ENCODE peak calls at places on chromosomes 16 and 17, in five cellular contexts. One of them, this sample, is unnamed.

GRCh38 chr17:31699281-31699680 is 159.8 kb downstream of the COPRS start:
- DNase-seq in ovary: no peak
- DNase-seq in Peyer's patch: no peak
- DNase-seq in NB4: no peak
- DNase-seq in HCT116: no peak
- DNase-seq in this sample: no peak

GRCh38 chr17:57403241-57403640 is 146.9 kb downstream of the MSI2 start:
- DNase-seq in HCT116: no peak
- DNase-seq in Peyer's patch: no peak
- DNase-seq in NB4: no peak
- DNase-seq in ovary: no peak
- DNase-seq in this sample: no peak

GRCh38 chr16:83794874-83795273 is 12.9 kb upstream of the HSBP1 start:
- DNase-seq in ovary: no peak
- DNase-seq in NB4: no peak
- DNase-seq in Peyer's patch: no peak
- DNase-seq in HCT116: no peak
- DNase-seq in this sample: no peak

GRCh38 chr17:74757502-74757901 is 9.1 kb downstream of the NHERF1 start:
- DNase-seq in NB4: no peak
- DNase-seq in HCT116: no peak
- DNase-seq in ovary: no peak
- DNase-seq in Peyer's patch: no peak
- DNase-seq in this sample: no peak

GRCh38 chr16:48210747-48211146 is 33.4 kb upstream of the LONP2 start:
- DNase-seq in HCT116: no peak
- DNase-seq in NB4: no peak
- DNase-seq in ovary: no peak
- DNase-seq in Peyer's patch: no peak
- DNase-seq in this sample: no peak

GRCh38 chr16:66874079-66874775 is 6.1 kb upstream of the PDP2 start:
- DNase-seq in Peyer's patch: no peak
- DNase-seq in NB4: peak; percentile 55
- DNase-seq in ovary: no peak
- DNase-seq in HCT116: no peak
- DNase-seq in this sample: no peak

GRCh38 chr17:75589919-75590303 is 2.3 kb downstream of the MYO15B start:
- DNase-seq in HCT116: no peak
- DNase-seq in ovary: peak; percentile 68
- DNase-seq in Peyer's patch: no peak
- DNase-seq in NB4: no peak
- DNase-seq in this sample: no peak

GRCh38 chr17:64202683-64203430 is 60.2 kb downstream of the TEX2 start:
- DNase-seq in NB4: no peak
- DNase-seq in Peyer's patch: no peak
- DNase-seq in ovary: no peak
- DNase-seq in HCT116: no peak
- DNase-seq in this sample: no peak

GRCh38 chr16:17389392-17389791 is 81.4 kb downstream of the XYLT1 start:
- DNase-seq in HCT116: no peak
- DNase-seq in NB4: no peak
- DNase-seq in ovary: no peak
- DNase-seq in Peyer's patch: no peak
- DNase-seq in this sample: no peak

GRCh38 chr16:56364865-56365264 is 60.5 kb downstream of the AMFR start:
- DNase-seq in HCT116: no peak
- DNase-seq in ovary: no peak
- DNase-seq in Peyer's patch: no peak
- DNase-seq in NB4: no peak
- DNase-seq in this sample: no peak

DNA sequence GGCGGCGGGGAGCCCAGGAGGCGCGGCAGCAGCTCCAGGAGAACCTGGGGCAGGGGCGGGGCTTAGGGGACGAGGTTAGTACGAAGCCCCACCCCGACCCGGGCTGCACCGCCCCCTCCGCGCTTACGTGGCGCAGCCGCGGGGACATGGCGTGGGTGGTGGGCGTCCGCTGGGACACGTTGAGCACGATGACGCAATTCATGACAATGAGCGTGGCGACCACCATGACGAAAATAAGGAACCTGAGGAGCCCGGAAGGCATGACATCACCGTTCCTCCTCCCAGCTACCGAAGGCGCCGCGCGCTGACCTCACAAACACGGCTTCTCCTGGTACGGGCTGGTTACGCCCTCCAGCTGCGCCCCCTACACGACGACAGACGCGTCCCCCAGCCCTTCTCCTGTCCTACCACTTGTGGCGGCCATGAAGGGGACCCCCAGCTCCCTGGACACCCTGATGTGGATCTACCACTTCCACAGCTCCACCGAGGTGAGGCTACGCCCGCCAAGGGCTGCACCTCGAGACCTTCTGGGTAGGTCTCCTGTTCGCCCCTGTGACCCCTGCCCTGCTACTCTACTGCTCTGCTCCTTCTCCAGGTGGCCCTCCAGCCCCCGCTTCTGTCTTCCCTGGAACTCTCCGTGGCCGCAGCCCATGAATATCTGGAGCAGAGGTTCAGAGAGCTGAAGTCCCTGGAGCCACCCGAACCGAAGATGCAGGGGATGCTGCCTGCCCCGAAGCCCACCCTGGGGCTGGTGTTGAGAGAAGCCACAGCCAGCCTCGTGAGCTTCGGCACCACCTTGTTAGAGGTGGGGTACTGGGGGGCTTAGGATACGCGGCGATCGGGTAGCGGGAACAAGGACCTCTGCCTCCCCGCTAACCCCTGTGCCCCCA is at the start of gene C17orf107:
- DNase-seq in NB4: peak; percentile 21
- DNase-seq in HCT116: no peak
- DNase-seq in Peyer's patch: peak; percentile 89
- DNase-seq in ovary: peak; percentile 85
- DNase-seq in this sample: peak; percentile 83
- TF ChIP-seq POLR2A in NB4: no peak
- TF ChIP-seq POLR2A in HCT116: no peak
- TF ChIP-seq POLR2A in Peyer's patch: no peak
- TF ChIP-seq POLR2A in ovary: no peak
- TF ChIP-seq POLR2A in this sample: no peak

DNA sequence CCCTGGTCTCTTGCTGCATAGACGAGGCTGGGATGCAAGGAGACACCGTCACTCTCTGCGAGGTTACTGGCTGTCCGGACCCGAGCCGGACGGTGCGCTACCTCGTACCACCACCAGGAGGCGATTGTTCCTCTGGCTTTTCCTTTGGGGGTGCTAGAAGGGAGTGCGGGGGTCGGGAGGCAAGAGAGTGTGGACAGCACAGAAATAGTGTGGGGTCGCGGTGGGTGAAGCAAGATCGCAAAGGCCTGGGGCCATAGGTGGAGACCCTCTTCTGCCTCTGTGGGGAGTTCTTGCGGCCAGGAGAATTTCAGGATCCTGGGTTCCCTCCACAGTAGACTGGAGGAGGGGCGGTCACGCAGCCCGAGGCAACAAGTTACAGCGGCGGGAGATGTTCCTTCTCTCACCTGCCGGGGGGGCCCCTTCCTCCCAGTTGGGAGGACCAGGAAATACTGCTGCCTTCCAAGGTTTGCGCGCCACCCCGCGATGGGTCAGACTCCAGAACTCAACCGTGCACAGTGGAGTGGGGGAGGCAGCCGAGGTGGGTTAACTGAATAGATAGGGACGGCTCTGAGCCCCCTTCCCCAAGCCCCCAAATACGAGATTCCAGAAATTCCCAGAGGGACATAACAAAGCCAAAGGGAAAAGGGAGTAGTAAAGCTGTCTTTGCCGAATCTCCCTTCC is 6.9 kb downstream of the PHOSPHO1 start:
- DNase-seq in ovary: peak; percentile 41
- DNase-seq in Peyer's patch: peak; percentile 62
- DNase-seq in HCT116: peak; percentile 21
- DNase-seq in NB4: peak; percentile 56
- DNase-seq in this sample: peak; percentile 71
- TF ChIP-seq POLR2A in ovary: no peak
- TF ChIP-seq POLR2A in Peyer's patch: no peak
- TF ChIP-seq POLR2A in HCT116: no peak
- TF ChIP-seq POLR2A in NB4: no peak
- TF ChIP-seq POLR2A in this sample: no peak

GRCh38 chr17:197352-197751 is 15.9 kb upstream of the DOC2B start:
- DNase-seq in Peyer's patch: no peak
- DNase-seq in NB4: no peak
- DNase-seq in HCT116: no peak
- DNase-seq in ovary: no peak
- DNase-seq in this sample: no peak
- TF ChIP-seq POLR2A in Peyer's patch: no peak
- TF ChIP-seq POLR2A in NB4: no peak
- TF ChIP-seq POLR2A in HCT116: no peak
- TF ChIP-seq POLR2A in ovary: no peak
- TF ChIP-seq POLR2A in this sample: no peak

GRCh38 chr17:8856869-8857575 is 10.5 kb downstream of the PIK3R6 start:
- DNase-seq in Peyer's patch: no peak
- DNase-seq in ovary: no peak
- DNase-seq in HCT116: no peak
- DNase-seq in NB4: peak; percentile 32
- DNase-seq in this sample: no peak
- TF ChIP-seq POLR2A in Peyer's patch: no peak
- TF ChIP-seq POLR2A in ovary: no peak
- TF ChIP-seq POLR2A in HCT116: no peak
- TF ChIP-seq POLR2A in NB4: no peak
- TF ChIP-seq POLR2A in this sample: no peak

GRCh38 chr17:81040791-81041337 is 5.9 kb downstream of the BAIAP2 start:
- DNase-seq in ovary: peak; percentile 65
- DNase-seq in Peyer's patch: no peak
- DNase-seq in HCT116: no peak
- DNase-seq in NB4: peak; percentile 60
- DNase-seq in this sample: peak; percentile 52
- TF ChIP-seq POLR2A in ovary: no peak
- TF ChIP-seq POLR2A in Peyer's patch: no peak
- TF ChIP-seq POLR2A in HCT116: no peak
- TF ChIP-seq POLR2A in NB4: no peak
- TF ChIP-seq POLR2A in this sample: no peak

GRCh38 chr17:38798614-38799500 is 499 bp downstream of the PIP4K2B start:
- DNase-seq in HCT116: no peak
- DNase-seq in NB4: peak; percentile 74
- DNase-seq in Peyer's patch: peak; percentile 65
- DNase-seq in ovary: no peak
- DNase-seq in this sample: peak; percentile 82

GRCh38 chr17:38797828-38798227 is 1.5 kb downstream of the PIP4K2B start:
- DNase-seq in NB4: no peak
- DNase-seq in ovary: no peak
- DNase-seq in HCT116: no peak
- DNase-seq in Peyer's patch: no peak
- DNase-seq in this sample: no peak

GRCh38 chr17:38797091-38797490 is 2.3 kb downstream of the PIP4K2B start:
- DNase-seq in Peyer's patch: no peak
- DNase-seq in HCT116: no peak
- DNase-seq in NB4: peak; percentile 19
- DNase-seq in ovary: no peak
- DNase-seq in this sample: no peak

GRCh38 chr17:38800237-38800760 is 943 bp upstream of the PIP4K2B start:
- DNase-seq in ovary: no peak
- DNase-seq in Peyer's patch: no peak
- DNase-seq in NB4: no peak
- DNase-seq in HCT116: no peak
- DNase-seq in this sample: no peak

DNA sequence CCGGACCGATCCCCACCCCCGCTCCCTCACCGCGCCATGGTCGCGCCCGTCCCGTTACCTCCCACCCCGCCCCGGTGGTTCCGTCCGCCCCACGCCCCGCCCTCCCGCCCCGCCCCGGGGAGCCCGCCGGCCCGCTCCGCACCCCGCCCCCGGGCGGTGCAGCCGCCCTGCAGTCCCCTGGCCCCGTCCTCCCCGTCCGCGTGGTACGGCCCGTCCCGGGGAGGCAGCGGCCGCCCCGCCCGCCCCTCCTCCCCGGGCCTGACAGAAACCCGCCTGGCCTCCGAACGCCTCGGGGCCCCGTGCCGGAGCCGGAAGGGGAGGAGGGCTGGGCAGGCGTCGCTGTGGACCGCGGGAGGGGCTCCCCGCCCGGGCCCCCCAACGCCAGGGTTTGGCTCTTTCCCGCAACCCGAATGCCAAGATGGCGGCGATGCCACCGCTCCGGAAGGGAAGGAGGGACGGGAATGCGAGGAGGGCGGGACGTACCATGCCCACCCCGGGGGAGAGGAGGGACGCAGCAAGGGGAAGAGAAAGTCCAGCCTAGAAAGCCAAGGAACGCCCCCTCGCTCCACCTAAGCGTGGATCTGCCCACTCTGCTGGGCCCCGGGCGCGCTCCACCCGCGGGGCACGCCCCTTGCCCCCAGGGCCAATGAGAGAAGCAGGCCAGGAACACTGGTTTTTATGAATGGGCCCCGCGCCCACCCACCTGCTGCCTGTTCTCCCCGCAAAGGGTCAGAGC is at the start of gene PIP4K2B:
- DNase-seq in NB4: peak; percentile 99
- DNase-seq in HCT116: peak; percentile 97
- DNase-seq in Peyer's patch: peak; percentile 92
- DNase-seq in ovary: peak; percentile 96
- DNase-seq in this sample: peak; percentile 96
- TF ChIP-seq POLR2A in NB4: peak; percentile 38
- TF ChIP-seq POLR2A in HCT116: peak; percentile 65
- TF ChIP-seq POLR2A in Peyer's patch: peak; percentile 46
- TF ChIP-seq POLR2A in ovary: peak; percentile 46
- TF ChIP-seq POLR2A in this sample: peak; percentile 55

GRCh38 chr17:7313028-7313889 is 1.9 kb downstream of the GPS2 start:
- DNase-seq in HCT116: no peak
- DNase-seq in Peyer's patch: no peak
- DNase-seq in ovary: no peak
- DNase-seq in NB4: peak; percentile 39
- DNase-seq in this sample: no peak

GRCh38 chr17:7317161-7317803 is 2.1 kb upstream of the GPS2 start:
- DNase-seq in ovary: no peak
- DNase-seq in HCT116: no peak
- DNase-seq in NB4: no peak
- DNase-seq in Peyer's patch: no peak
- DNase-seq in this sample: no peak

GRCh38 chr17:7313890-7314718 is 1.1 kb downstream of the GPS2 start:
- DNase-seq in HCT116: no peak
- DNase-seq in ovary: no peak
- DNase-seq in NB4: peak; percentile 53
- DNase-seq in Peyer's patch: no peak
- DNase-seq in this sample: no peak

GRCh38 chr17:7315570-7316243 is 547 bp upstream of the GPS2 start:
- DNase-seq in NB4: no peak
- DNase-seq in ovary: no peak
- DNase-seq in Peyer's patch: no peak
- DNase-seq in HCT116: no peak
- DNase-seq in this sample: no peak

GRCh38 chr17:7314719-7315569 is at the start of gene GPS2:
- DNase-seq in HCT116: peak; percentile 63
- DNase-seq in Peyer's patch: peak; percentile 94
- DNase-seq in NB4: peak; percentile 87
- DNase-seq in ovary: peak; percentile 91
- DNase-seq in this sample: peak; percentile 95
- TF ChIP-seq POLR2A in HCT116: peak; percentile 46
- TF ChIP-seq POLR2A in Peyer's patch: peak; percentile 84
- TF ChIP-seq POLR2A in NB4: peak; percentile 56
- TF ChIP-seq POLR2A in ovary: peak; percentile 83
- TF ChIP-seq POLR2A in this sample: peak; percentile 68